ENCODE peak calls at places on chromosomes 12 and 14, in five cellular contexts. S is K562, X is SK-N-SH, N is GM12878, H is HepG2. Q is an unnamed sample.

GRCh38 chr12:107903377-107904061 is 129.0 kb downstream of the ASCL4 start:
- DNase-seq in X (peak; percentile 88), N (peak; percentile 40), S (peak; percentile 90), H (no peak), Q (peak; percentile 76)

GRCh38 chr12:71426648-71427047 is 12.9 kb upstream of the LGR5 start:
- DNase-seq in S (no peak), X (no peak), N (no peak), H (no peak), Q (no peak)

GRCh38 chr12:27780612-27781408 is 774 bp upstream of the MANSC4 start:
- DNase-seq in N (no peak), H (peak; percentile 20), S (peak; percentile 30), X (peak; percentile 70), Q (no peak)

GRCh38 chr14:103199141-103199540 is 75.9 kb downstream of the TNFAIP2 start:
- DNase-seq in H (no peak), X (no peak), N (no peak), S (no peak), Q (no peak)

GRCh38 chr12:29148065-29148957 is 767 bp upstream of the FAR2 start:
- DNase-seq in N (no peak), H (no peak), X (peak; percentile 80), S (peak; percentile 19), Q (peak; percentile 62)

GRCh38 chr12:132238487-132239248 is 90.7 kb downstream of the GALNT9 start:
- DNase-seq in H (no peak), X (no peak), N (no peak), S (no peak), Q (no peak)

GRCh38 chr14:23434488-23435219 is 806 bp downstream of the MYH7 start:
- DNase-seq in N (no peak), S (no peak), X (no peak), H (no peak), Q (no peak)

GRCh38 chr12:31369712-31370521 is 44.0 kb upstream of the SINHCAF start:
- DNase-seq in N (no peak), X (no peak), S (no peak), H (peak; percentile 24), Q (no peak)

GRCh38 chr12:107641154-107641553 is 44.4 kb upstream of the PWP1 start:
- DNase-seq in X (no peak), S (no peak), H (no peak), N (no peak), Q (no peak)

GRCh38 chr12:121753844-121754264 is 39.6 kb downstream of the RHOF start:
- DNase-seq in S (no peak), N (no peak), H (no peak), X (no peak), Q (no peak)

GRCh38 chr12:2113080-2113479 is 60.3 kb downstream of the CACNA1C start:
- DNase-seq in X (no peak), H (no peak), S (no peak), N (no peak), Q (no peak)

GRCh38 chr14:37114559-37114958 is 57.8 kb downstream of the SLC25A21 start:
- DNase-seq in X (no peak), S (no peak), H (no peak), N (no peak), Q (no peak)

GRCh38 chr14:68677476-68677875 is 115.4 kb downstream of the ZFP36L1 start:
- DNase-seq in H (no peak), N (no peak), S (no peak), X (no peak), Q (no peak)

GRCh38 chr12:26126340-26127284 is 1.8 kb upstream of the BHLHE41 start:
- DNase-seq in S (peak; percentile 51), N (no peak), H (peak; percentile 28), X (peak; percentile 90), Q (no peak)

GRCh38 chr12:26125451-26126339 is 858 bp upstream of the BHLHE41 start:
- DNase-seq in H (peak; percentile 36), N (no peak), X (peak; percentile 83), S (peak; percentile 17), Q (peak; percentile 48)

GRCh38 chr12:26123482-26123980 is 1.3 kb downstream of the BHLHE41 start:
- DNase-seq in X (no peak), N (no peak), S (no peak), H (no peak), Q (no peak)

GRCh38 chr12:26122681-26123481 is 2.0 kb downstream of the BHLHE41 start:
- DNase-seq in N (no peak), S (peak; percentile 26), H (no peak), X (peak; percentile 74), Q (peak; percentile 53)

GRCh38 chr12:26124491-26125450 is at the start of gene BHLHE41:
- DNase-seq in X (peak; percentile 77), S (peak; percentile 53), H (no peak), N (no peak), Q (no peak)
- TF ChIP-seq GABPA in X (no peak), S (no peak), H (no peak), N (no peak), Q (no peak)

DNA sequence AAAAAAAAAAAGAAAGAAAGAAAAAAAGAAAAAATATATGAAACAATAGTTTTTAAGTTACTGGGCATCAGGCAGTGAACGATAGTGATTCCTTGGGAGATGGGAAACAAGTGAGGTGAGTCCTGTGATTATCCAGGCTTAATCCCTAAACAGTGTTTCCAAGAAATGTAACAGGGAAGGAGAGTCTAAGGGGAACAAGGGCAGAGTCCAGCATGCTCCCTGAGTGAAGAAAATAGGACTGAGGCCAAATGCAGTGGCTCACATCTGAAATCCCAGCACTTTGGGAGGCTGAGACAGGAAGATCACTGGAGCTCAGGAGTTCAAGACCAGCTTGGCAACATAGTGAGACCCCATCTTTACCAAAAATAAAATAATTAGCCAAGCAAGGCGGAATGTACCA is 40.7 kb downstream of the R3HDM2 start:
- DNase-seq in X (no peak), S (no peak), N (no peak), H (no peak), Q (no peak)
- TF ChIP-seq REST in X (no peak), S (no peak), N (no peak), H (no peak), Q (no peak)

GRCh38 chr12:65894624-65895023 is 70.3 kb downstream of the HMGA2 start:
- DNase-seq in S (no peak), N (no peak), X (no peak), H (no peak), Q (no peak)
- TF ChIP-seq GABPA in S (no peak), N (no peak), X (no peak), H (no peak), Q (no peak)

GRCh38 chr12:98371419-98371818 is 144.0 kb upstream of the TMPO start:
- DNase-seq in N (no peak), X (no peak), S (no peak), H (no peak), Q (no peak)

GRCh38 chr12:98372340-98373018 is 142.9 kb upstream of the TMPO start:
- DNase-seq in S (no peak), N (no peak), X (no peak), H (no peak), Q (no peak)

GRCh38 chr12:98370976-98371375 is 144.4 kb upstream of the TMPO start:
- DNase-seq in N (no peak), S (no peak), X (no peak), H (no peak), Q (no peak)

GRCh38 chr12:98373982-98374381 is 141.4 kb upstream of the TMPO start:
- DNase-seq in X (no peak), H (no peak), S (no peak), N (no peak), Q (no peak)

DNA sequence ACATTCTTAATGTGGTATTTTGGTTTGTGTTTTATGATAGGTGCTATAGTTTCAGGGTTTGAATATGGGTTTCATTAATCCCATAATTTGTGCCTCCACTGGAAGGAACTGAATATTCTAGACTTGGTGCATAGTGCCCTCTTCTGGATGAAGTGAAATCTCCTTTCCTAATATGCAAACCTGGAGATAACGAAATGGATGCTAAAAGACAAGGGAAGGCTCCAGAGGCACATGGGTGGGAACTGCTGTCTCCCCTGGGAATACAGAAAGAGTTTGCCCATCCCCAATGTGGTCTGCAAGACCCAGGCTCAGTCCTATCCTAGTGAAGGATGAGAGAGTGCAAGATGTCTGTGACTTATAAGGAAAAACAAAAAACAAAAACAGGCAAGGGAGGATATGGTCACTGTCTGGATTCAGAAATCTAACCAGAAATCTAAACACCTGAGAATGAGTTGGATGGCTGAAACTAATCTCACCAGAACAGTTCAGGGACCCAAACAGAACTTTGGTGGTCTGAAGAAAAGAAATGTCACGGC is 142.3 kb upstream of the TMPO start:
- DNase-seq in X (peak; percentile 43), S (peak; percentile 33), N (no peak), H (peak; percentile 30), Q (no peak)
- TF ChIP-seq REST in X (no peak), S (no peak), N (no peak), H (no peak), Q (no peak)